ENCODE peak calls at places on chromosomes 13 and 19, in four cellular contexts. One of them, this sample, is unnamed.

GRCh38 chr19:36686365-36687213 is 823 bp upstream of the ZNF567 start:
- DNase-seq in GM12878: no peak
- DNase-seq in K562: no peak
- DNase-seq in HepG2: no peak
- DNase-seq in this sample: no peak

GRCh38 chr19:4988770-4989251 is 19.9 kb downstream of the KDM4B start:
- DNase-seq in GM12878: no peak
- DNase-seq in K562: no peak
- DNase-seq in HepG2: no peak
- DNase-seq in this sample: no peak

GRCh38 chr19:19040417-19040816 is 7.0 kb downstream of the ARMC6 start:
- DNase-seq in GM12878: no peak
- DNase-seq in K562: no peak
- DNase-seq in HepG2: peak
- DNase-seq in this sample: no peak

GRCh38 chr19:13955662-13956364 is 3.5 kb downstream of the DCAF15 start:
- DNase-seq in GM12878: no peak
- DNase-seq in K562: no peak
- DNase-seq in HepG2: no peak
- DNase-seq in this sample: no peak

GRCh38 chr13:36815069-36815468 is 4.0 kb upstream of the RFXAP start:
- DNase-seq in GM12878: no peak
- DNase-seq in K562: peak
- DNase-seq in HepG2: peak
- DNase-seq in this sample: no peak

GRCh38 chr13:46179576-46180368 is 2.2 kb downstream of the LCP1 start:
- DNase-seq in GM12878: no peak
- DNase-seq in K562: peak
- DNase-seq in HepG2: no peak
- DNase-seq in this sample: no peak

GRCh38 chr13:40665061-40665753 is 1.2 kb downstream of the FOXO1 start:
- DNase-seq in GM12878: no peak
- DNase-seq in K562: peak
- DNase-seq in HepG2: no peak
- DNase-seq in this sample: peak

GRCh38 chr13:21637296-21637695 is 33.3 kb upstream of the MICU2 start:
- DNase-seq in GM12878: no peak
- DNase-seq in K562: peak
- DNase-seq in HepG2: peak
- DNase-seq in this sample: no peak

GRCh38 chr19:16210168-16210567 is 12.5 kb downstream of the AP1M1 start:
- DNase-seq in GM12878: no peak
- DNase-seq in K562: no peak
- DNase-seq in HepG2: no peak
- DNase-seq in this sample: no peak

GRCh38 chr19:16435238-16435911 is 36.4 kb downstream of the EPS15L1 start:
- DNase-seq in GM12878: no peak
- DNase-seq in K562: no peak
- DNase-seq in HepG2: no peak
- DNase-seq in this sample: no peak

GRCh38 chr19:53730391-53730790 is 93.7 kb downstream of the NLRP12 start:
- DNase-seq in GM12878: no peak
- DNase-seq in K562: no peak
- DNase-seq in HepG2: no peak
- DNase-seq in this sample: no peak

GRCh38 chr19:6126335-6126974 is 9.0 kb upstream of the ACSBG2 start:
- DNase-seq in GM12878: peak
- DNase-seq in K562: peak
- DNase-seq in HepG2: peak
- DNase-seq in this sample: no peak

GRCh38 chr13:21913010-21913409 is 242.1 kb downstream of the FGF9 start:
- DNase-seq in GM12878: no peak
- DNase-seq in K562: no peak
- DNase-seq in HepG2: no peak
- DNase-seq in this sample: peak

GRCh38 chr13:109000207-109000606 is 370.8 kb downstream of the MYO16 start:
- DNase-seq in GM12878: no peak
- DNase-seq in K562: no peak
- DNase-seq in HepG2: no peak
- DNase-seq in this sample: no peak

GRCh38 chr13:107650081-107650701 is 565.1 kb downstream of the LIG4 start:
- DNase-seq in GM12878: no peak
- DNase-seq in K562: peak
- DNase-seq in HepG2: peak
- DNase-seq in this sample: peak

GRCh38 chr13:30581582-30581981 is 36.1 kb upstream of the USPL1 start:
- DNase-seq in GM12878: no peak
- DNase-seq in K562: no peak
- DNase-seq in HepG2: peak
- DNase-seq in this sample: no peak

GRCh38 chr19:3375221-3376088 is 9.1 kb downstream of the NFIC start:
- DNase-seq in GM12878: no peak
- DNase-seq in K562: peak
- DNase-seq in HepG2: no peak
- DNase-seq in this sample: no peak

GRCh38 chr19:38152461-38153379 is 71.3 kb downstream of the DPF1 start:
- DNase-seq in GM12878: no peak
- DNase-seq in K562: peak
- DNase-seq in HepG2: no peak
- DNase-seq in this sample: no peak

GRCh38 chr13:75359266-75359665 is 122.7 kb downstream of the TBC1D4 start:
- DNase-seq in GM12878: no peak
- DNase-seq in K562: no peak
- DNase-seq in HepG2: no peak
- DNase-seq in this sample: no peak

GRCh38 chr19:18437481-18438330 is at the start of gene ISYNA1:
- DNase-seq in GM12878: no peak
- DNase-seq in K562: peak
- DNase-seq in HepG2: peak
- DNase-seq in this sample: peak

GRCh38 chr13:40666058-40666904 is at the start of gene FOXO1:
- DNase-seq in GM12878: no peak
- DNase-seq in K562: peak
- DNase-seq in HepG2: peak
- DNase-seq in this sample: peak

GRCh38 chr19:24054044-24054935 is 32.7 kb upstream of the ZNF254 start:
- DNase-seq in GM12878: no peak
- DNase-seq in K562: no peak
- DNase-seq in HepG2: peak
- DNase-seq in this sample: no peak

GRCh38 chr13:50474094-50474654 is 369.3 kb downstream of the DLEU7 start:
- DNase-seq in GM12878: no peak
- DNase-seq in K562: no peak
- DNase-seq in HepG2: no peak
- DNase-seq in this sample: no peak

GRCh38 chr19:48630289-48631036 is 6.7 kb downstream of the DBP start:
- DNase-seq in GM12878: no peak
- DNase-seq in K562: no peak
- DNase-seq in HepG2: no peak
- DNase-seq in this sample: peak

DNA sequence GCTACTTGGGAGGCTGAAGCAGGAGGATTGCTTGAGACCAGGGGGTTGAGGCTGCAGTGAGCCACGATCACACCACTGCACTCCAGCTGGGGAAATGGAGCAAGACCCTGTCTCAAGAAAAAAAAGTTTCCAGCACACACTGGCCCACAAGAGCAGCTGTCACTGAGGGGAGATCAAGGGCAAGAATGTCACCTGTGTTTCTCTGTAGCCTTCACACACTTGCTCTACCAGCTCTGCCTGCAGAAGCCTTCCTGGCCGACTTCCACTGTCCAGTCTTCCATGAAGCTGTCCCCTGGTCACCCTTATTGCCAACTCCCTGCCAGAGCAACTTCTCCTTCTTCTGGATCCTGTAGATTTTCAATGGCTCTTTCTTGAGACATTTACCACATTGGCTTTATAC is 158.0 kb downstream of the KCTD15 start:
- DNase-seq in GM12878: no peak
- DNase-seq in K562: no peak
- DNase-seq in HepG2: no peak
- DNase-seq in this sample: no peak
- TF ChIP-seq ETV6 in GM12878: no peak
- TF ChIP-seq ETV6 in K562: no peak
- TF ChIP-seq ETV6 in HepG2: no peak
- TF ChIP-seq ETV6 in this sample: no peak

DNA sequence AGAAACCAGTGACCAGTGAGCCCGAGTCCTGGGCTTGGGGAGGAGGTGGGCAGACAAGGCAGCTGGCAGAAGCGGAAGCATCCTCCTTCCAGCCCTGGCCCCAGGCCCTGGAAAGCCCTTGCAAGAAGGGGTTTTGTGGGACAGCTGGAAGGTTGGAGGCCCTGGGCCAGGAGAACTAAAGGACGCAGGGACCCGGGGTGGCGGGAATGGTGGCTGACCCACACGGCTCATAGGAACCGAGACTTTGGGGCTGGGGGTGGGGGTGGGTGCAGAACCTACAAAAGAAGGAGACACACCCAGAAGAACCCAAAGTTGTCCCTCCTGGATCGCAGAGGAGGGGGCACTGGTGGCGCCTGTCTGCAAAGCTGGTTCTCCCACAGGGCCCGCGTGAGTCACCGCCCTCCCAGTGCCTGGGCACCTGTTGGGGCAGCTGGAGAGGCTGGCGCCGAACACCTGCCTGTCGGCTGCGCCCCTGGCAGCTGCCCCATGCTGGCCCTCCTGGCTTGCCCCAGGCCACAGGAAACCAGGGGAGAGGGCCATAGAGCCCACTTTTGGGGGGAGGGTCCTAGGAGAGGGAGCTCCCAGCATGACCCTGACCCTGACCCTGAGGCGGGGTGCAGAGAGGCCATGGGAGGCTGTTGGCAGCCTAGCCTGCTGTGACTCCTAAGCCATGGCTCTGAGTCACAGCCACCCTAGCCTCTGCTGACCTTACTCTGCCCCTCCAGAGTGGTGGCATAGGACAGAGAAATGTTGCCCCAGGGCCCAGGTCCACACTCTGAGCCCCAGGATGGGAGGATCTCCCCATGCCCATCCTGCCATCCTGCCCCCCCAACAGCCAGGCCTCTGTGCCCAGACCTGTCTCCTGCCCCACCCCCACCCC is 768 bp downstream of the DMPK start:
- DNase-seq in GM12878: no peak
- DNase-seq in K562: no peak
- DNase-seq in HepG2: no peak
- DNase-seq in this sample: no peak
- TF ChIP-seq ETV6 in GM12878: no peak
- TF ChIP-seq ETV6 in K562: no peak
- TF ChIP-seq ETV6 in HepG2: no peak
- TF ChIP-seq ETV6 in this sample: no peak

DNA sequence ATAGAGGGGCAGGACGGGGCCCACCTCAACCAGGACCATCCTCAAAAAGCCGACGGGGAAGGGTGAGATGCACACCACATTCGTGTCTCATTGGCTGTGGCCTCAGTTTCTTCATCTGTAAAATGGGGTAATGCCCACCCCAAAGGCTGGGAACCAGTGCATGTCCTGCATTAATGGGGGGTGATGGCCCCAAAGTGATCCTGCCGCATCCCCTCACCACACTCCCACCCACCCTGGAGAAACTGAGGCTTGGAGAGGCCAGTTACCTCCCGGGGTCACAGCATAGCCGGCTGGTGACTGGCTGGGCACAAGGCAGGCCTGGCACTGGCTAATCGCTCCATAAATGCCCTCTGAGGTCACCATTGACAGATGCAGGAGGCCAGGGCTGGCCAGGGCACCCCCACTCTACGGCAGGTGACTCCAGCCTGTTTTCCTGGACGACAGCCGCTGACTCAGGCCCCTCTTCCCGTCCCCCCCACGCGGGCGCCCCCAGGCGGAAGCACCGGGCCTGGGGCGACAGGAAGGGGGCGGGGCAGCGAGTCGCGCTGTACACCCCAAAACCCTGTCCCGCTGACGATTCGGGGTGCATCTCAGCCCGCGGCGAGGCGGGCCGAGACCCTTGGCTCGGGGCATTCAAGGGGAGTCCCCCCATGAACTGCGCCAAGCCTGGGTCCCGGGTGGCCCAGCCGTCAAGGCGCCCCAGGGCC is 483 bp upstream of the MIDN start:
- DNase-seq in GM12878: no peak
- DNase-seq in K562: no peak
- DNase-seq in HepG2: peak
- DNase-seq in this sample: peak
- TF ChIP-seq ETV6 in GM12878: peak
- TF ChIP-seq ETV6 in K562: no peak
- TF ChIP-seq ETV6 in HepG2: no peak
- TF ChIP-seq ETV6 in this sample: no peak

GRCh38 chr19:57350877-57351805 is at the start of gene ZNF304:
- DNase-seq in GM12878: peak
- DNase-seq in K562: peak
- DNase-seq in HepG2: peak
- DNase-seq in this sample: peak
- TF ChIP-seq ETV6 in GM12878: no peak
- TF ChIP-seq ETV6 in K562: no peak
- TF ChIP-seq ETV6 in HepG2: no peak
- TF ChIP-seq ETV6 in this sample: no peak

GRCh38 chr19:56639217-56639616 is 3.7 kb upstream of the SMIM17 start:
- DNase-seq in GM12878: no peak
- DNase-seq in K562: peak
- DNase-seq in HepG2: no peak
- DNase-seq in this sample: no peak
- TF ChIP-seq ETV6 in GM12878: no peak
- TF ChIP-seq ETV6 in K562: no peak
- TF ChIP-seq ETV6 in HepG2: no peak
- TF ChIP-seq ETV6 in this sample: no peak

DNA sequence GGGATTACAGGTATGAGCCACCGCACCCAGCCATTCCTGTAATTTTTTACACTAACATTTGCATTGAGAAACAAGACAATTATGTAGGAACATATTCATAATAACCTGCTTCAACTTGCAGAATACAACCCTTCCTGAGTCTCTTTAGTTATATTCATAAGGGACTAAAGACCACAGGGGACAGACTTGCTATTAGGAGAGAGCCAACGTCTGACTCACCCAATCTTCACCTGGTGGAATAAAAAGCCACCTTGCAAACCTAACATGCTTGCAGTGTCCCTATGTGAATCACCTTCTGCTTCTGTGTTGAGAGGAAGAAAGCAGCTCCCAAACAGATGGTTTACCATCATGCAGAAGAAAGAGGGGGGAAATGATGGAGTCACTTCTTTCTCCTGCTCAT is 456.1 kb downstream of the PCDH9 start:
- DNase-seq in GM12878: no peak
- DNase-seq in K562: no peak
- DNase-seq in HepG2: no peak
- DNase-seq in this sample: no peak
- TF ChIP-seq ETV6 in GM12878: no peak
- TF ChIP-seq ETV6 in K562: no peak
- TF ChIP-seq ETV6 in HepG2: no peak
- TF ChIP-seq ETV6 in this sample: no peak

GRCh38 chr13:60109285-60109684 is 54.4 kb downstream of the DIAPH3 start:
- DNase-seq in GM12878: no peak
- DNase-seq in K562: no peak
- DNase-seq in HepG2: no peak
- DNase-seq in this sample: no peak

GRCh38 chr13:60112771-60113170 is 51.0 kb downstream of the DIAPH3 start:
- DNase-seq in GM12878: no peak
- DNase-seq in K562: no peak
- DNase-seq in HepG2: no peak
- DNase-seq in this sample: no peak

GRCh38 chr13:60114499-60115028 is 49.2 kb downstream of the DIAPH3 start:
- DNase-seq in GM12878: no peak
- DNase-seq in K562: no peak
- DNase-seq in HepG2: no peak
- DNase-seq in this sample: no peak

GRCh38 chr13:60111726-60112125 is 52.0 kb downstream of the DIAPH3 start:
- DNase-seq in GM12878: no peak
- DNase-seq in K562: no peak
- DNase-seq in HepG2: no peak
- DNase-seq in this sample: no peak
- TF ChIP-seq ETV6 in GM12878: no peak
- TF ChIP-seq ETV6 in K562: no peak
- TF ChIP-seq ETV6 in HepG2: no peak
- TF ChIP-seq ETV6 in this sample: no peak